ENCODE peak calls at places on chromosome 18, in five cellular contexts. E is skeletal muscle cell, M is nucleus accumbens, H is Ammon's horn, X is adrenal gland. D is an unnamed sample.

GRCh38 chr18:13645093-13645492 is 81.3 kb downstream of the FAM210A start:
- DNase-seq in X (no peak), M (no peak), H (no peak), E (no peak), D (no peak)

GRCh38 chr18:46169464-46169941 is 65.3 kb downstream of the HAUS1 start:
- DNase-seq in H (no peak), X (peak), E (no peak), M (no peak), D (no peak)

GRCh38 chr18:76578571-76579300 is 83.7 kb upstream of the ZNF516 start:
- DNase-seq in X (no peak), E (no peak), M (no peak), H (no peak), D (no peak)

GRCh38 chr18:37175727-37176126 is 346.8 kb downstream of the KIAA1328 start:
- DNase-seq in M (no peak), X (no peak), H (no peak), E (no peak), D (no peak)

GRCh38 chr18:57776767-57777166 is 26.3 kb downstream of the ATP8B1 start:
- DNase-seq in X (no peak), H (no peak), E (no peak), M (no peak), D (no peak)

GRCh38 chr18:73681398-73681797 is 466.2 kb downstream of the FBXO15 start:
- DNase-seq in E (no peak), X (no peak), M (no peak), H (no peak), D (no peak)

GRCh38 chr18:12308386-12309100 is 502 bp downstream of the TUBB6 start:
- DNase-seq in M (no peak), E (peak), H (no peak), X (peak), D (peak)

GRCh38 chr18:73959341-73959740 is 188.3 kb downstream of the FBXO15 start:
- DNase-seq in M (no peak), H (no peak), X (no peak), E (no peak), D (no peak)

GRCh38 chr18:22032392-22032961 is 136.9 kb upstream of the GATA6 start:
- DNase-seq in E (peak), X (no peak), M (no peak), H (no peak), D (no peak)

GRCh38 chr18:46373787-46374186 is 269.6 kb downstream of the HAUS1 start:
- DNase-seq in M (no peak), E (no peak), X (no peak), H (no peak), D (no peak)

GRCh38 chr18:65706646-65707045 is 44.2 kb upstream of the CDH7 start:
- DNase-seq in X (no peak), H (no peak), E (no peak), M (no peak), D (no peak)

GRCh38 chr18:38688402-38688801 is 1122.8 kb upstream of the CELF4 start:
- DNase-seq in E (no peak), X (no peak), M (no peak), H (no peak), D (no peak)

GRCh38 chr18:63286926-63287325 is 32.6 kb downstream of the BCL2 start:
- DNase-seq in M (no peak), H (no peak), X (no peak), E (no peak), D (no peak)

D was measured in prostate gland.